ENCODE peak calls at places on chromosomes 13 and 19, in ten cellular contexts. M, C, S, B, O, K, T, F, V and Y are unnamed samples.

GRCh38 chr13:107866666-107867623 is 348.4 kb downstream of the LIG4 start:
- DNase-seq in M (no peak), C (peak; percentile 61), S (no peak), B (no peak), O (peak; percentile 58), K (no peak), T (no peak), F (peak; percentile 3), V (no peak), Y (peak; percentile 67)

GRCh38 chr19:44570984-44571684 is 41.7 kb upstream of the CEACAM20 start:
- DNase-seq in M (no peak), C (peak; percentile 63), S (peak; percentile 36), B (no peak), O (peak; percentile 90), K (peak; percentile 86), T (no peak), F (no peak), V (no peak), Y (peak; percentile 88)

GRCh38 chr13:93116809-93117208 is 109.8 kb upstream of the GPC6 start:
- DNase-seq in M (no peak), C (no peak), S (no peak), B (no peak), O (no peak), K (no peak), T (no peak), F (no peak), V (no peak), Y (peak; percentile 9)

GRCh38 chr13:113936566-113936965 is 37.3 kb downstream of the C13orf46 start:
- DNase-seq in M (no peak), C (no peak), S (no peak), B (peak; percentile 32), O (no peak), K (no peak), T (no peak), F (no peak), V (peak; percentile 20), Y (no peak)

GRCh38 chr13:77000475-77000874 is 8.6 kb downstream of the CLN5 start:
- DNase-seq in M (no peak), C (no peak), S (no peak), B (no peak), O (peak; percentile 72), K (no peak), T (no peak), F (no peak), V (no peak), Y (peak; percentile 29)

GRCh38 chr19:49513746-49514118 is 1.3 kb downstream of the FCGRT start:
- DNase-seq in M (no peak), C (no peak), S (no peak), B (no peak), O (no peak), K (no peak), T (no peak), F (no peak), V (no peak), Y (no peak)

GRCh38 chr13:100330662-100331061 is 241.8 kb downstream of the PCCA start:
- DNase-seq in M (no peak), C (peak; percentile 30), S (no peak), B (no peak), O (peak; percentile 6), K (no peak), T (no peak), F (no peak), V (no peak), Y (no peak)

GRCh38 chr13:51919531-51919930 is 57.8 kb downstream of the CCDC70 start:
- DNase-seq in M (no peak), C (no peak), S (no peak), B (no peak), O (no peak), K (no peak), T (no peak), F (no peak), V (no peak), Y (no peak)

GRCh38 chr19:15781659-15782058 is 5.8 kb upstream of the OR10H5 start:
- DNase-seq in M (no peak), C (no peak), S (no peak), B (no peak), O (no peak), K (no peak), T (no peak), F (no peak), V (no peak), Y (no peak)

GRCh38 chr13:77345150-77345780 is 18.4 kb upstream of the MYCBP2 start:
- DNase-seq in M (no peak), C (no peak), S (no peak), B (no peak), O (no peak), K (no peak), T (no peak), F (no peak), V (no peak), Y (no peak)

GRCh38 chr13:98827449-98827848 is 75.0 kb upstream of the SLC15A1 start:
- DNase-seq in M (no peak), C (no peak), S (no peak), B (no peak), O (no peak), K (no peak), T (no peak), F (no peak), V (no peak), Y (no peak)

GRCh38 chr19:13181747-13182388 is 31.7 kb downstream of the IER2 start:
- DNase-seq in M (peak; percentile 83), C (peak; percentile 76), S (peak; percentile 69), B (peak; percentile 80), O (peak; percentile 85), K (no peak), T (peak; percentile 90), F (peak; percentile 77), V (no peak), Y (peak; percentile 57)

GRCh38 chr19:40251244-40251643 is 24.8 kb upstream of the CCNP start:
- DNase-seq in M (no peak), C (no peak), S (no peak), B (no peak), O (no peak), K (no peak), T (no peak), F (no peak), V (no peak), Y (no peak)

GRCh38 chr19:41547569-41547968 is 28.4 kb upstream of the CEACAM21 start:
- DNase-seq in M (no peak), C (no peak), S (no peak), B (no peak), O (no peak), K (no peak), T (no peak), F (no peak), V (no peak), Y (no peak)

GRCh38 chr13:110305949-110306339 is 1.0 kb downstream of the COL4A1 start:
- DNase-seq in M (peak; percentile 60), C (peak; percentile 35), S (no peak), B (no peak), O (peak; percentile 47), K (no peak), T (peak; percentile 68), F (no peak), V (no peak), Y (peak; percentile 33)

DNA sequence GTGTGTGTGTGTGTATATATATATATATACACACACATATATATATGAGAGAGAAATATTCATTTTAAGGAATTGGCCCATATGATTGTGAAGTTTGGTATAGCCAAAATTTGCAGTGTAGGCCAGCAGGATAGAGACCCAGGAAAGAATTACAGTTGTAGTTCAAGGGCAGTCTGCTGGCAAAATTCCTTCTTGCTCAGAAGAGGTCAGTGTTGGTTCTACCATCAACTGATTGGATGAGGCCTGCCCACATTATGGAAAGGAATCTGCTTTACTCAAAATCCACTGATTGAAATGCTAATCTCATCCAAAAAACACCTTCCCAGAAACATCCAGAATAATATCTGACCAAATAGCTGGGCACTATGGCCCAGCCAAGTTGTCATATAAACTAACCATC is 24.0 kb downstream of the RNF6 start:
- DNase-seq in M (no peak), C (no peak), S (no peak), B (no peak), O (no peak), K (no peak), T (no peak), F (no peak), V (no peak), Y (no peak)
- H3K4me1 ChIP-seq in M (no peaks in the 10 kb centered on the region), C (peaks cover 2% of the 10 kb centered on the region), S (no peaks in the 10 kb centered on the region), B (peaks cover 15% of the 10 kb centered on the region), O (no peaks in the 10 kb centered on the region), K (no peaks in the 10 kb centered on the region), T (no peaks in the 10 kb centered on the region), F (peaks cover 12% of the 10 kb centered on the region), V (no peaks in the 10 kb centered on the region), Y (no peaks in the 10 kb centered on the region)

DNA sequence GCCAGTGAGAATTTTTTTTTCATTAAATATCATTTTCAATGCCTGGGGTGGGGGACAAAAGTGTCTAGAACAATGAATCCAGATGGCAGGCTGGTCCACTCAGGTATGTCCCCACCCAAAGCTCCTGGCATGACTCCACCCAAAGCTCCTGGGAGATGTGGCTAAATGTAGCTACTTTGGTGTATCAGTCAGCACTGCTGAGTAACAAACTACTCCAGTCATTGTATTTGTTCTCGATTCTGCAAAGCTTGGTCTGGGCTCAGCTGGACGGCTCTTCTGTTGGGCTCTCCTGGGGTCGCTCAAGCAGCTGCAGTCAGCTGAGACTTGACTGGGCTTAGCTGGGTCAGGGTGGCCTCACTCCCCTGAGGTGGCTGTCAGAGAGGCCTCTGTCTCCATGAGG is 48.5 kb downstream of the CELF5 start:
- DNase-seq in M (no peak), C (no peak), S (no peak), B (no peak), O (no peak), K (no peak), T (no peak), F (no peak), V (no peak), Y (no peak)
- H3K9me3 ChIP-seq in M (no peaks in the 10 kb centered on the region), C (no peaks in the 10 kb centered on the region), S (peaks cover 8% of the 10 kb centered on the region), B (peaks cover 6% of the 10 kb centered on the region), O (no peaks in the 10 kb centered on the region), K (no peaks in the 10 kb centered on the region), T (peaks cover 6% of the 10 kb centered on the region), F (peaks cover 12% of the 10 kb centered on the region), V (no peaks in the 10 kb centered on the region), Y (no peaks in the 10 kb centered on the region)

DNA sequence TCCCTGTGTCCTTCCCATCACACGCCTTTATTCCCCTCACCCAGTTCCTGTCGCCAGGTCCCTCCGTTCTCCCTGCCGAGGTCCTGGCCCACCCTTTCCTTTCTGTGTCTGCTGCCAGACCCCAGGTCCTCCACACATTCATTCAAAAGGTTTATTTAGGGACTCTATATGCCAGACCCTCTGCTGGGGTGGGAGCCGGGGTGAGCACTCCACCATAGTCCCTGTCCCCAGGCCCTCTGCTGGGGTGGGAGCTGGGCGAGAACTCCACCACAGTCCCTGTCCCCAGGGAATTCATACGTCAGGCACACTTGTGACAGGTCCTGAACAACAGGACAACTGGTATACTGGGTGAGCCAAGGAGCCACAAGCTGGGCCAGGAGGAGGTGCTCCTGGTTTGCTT is 34.4 kb upstream of the TUBGCP3 start:
- DNase-seq in M (no peak), C (no peak), S (no peak), B (no peak), O (no peak), K (no peak), T (no peak), F (no peak), V (no peak), Y (no peak)
- H3K27ac ChIP-seq in M (no peak overlapping the region), C (no peak overlapping the region), S (no peak overlapping the region), B (no peak overlapping the region), O (no peak overlapping the region), K (no peak overlapping the region), T (no peak overlapping the region), F (no peak overlapping the region), V (no peak overlapping the region), Y (no peak overlapping the region)

DNA sequence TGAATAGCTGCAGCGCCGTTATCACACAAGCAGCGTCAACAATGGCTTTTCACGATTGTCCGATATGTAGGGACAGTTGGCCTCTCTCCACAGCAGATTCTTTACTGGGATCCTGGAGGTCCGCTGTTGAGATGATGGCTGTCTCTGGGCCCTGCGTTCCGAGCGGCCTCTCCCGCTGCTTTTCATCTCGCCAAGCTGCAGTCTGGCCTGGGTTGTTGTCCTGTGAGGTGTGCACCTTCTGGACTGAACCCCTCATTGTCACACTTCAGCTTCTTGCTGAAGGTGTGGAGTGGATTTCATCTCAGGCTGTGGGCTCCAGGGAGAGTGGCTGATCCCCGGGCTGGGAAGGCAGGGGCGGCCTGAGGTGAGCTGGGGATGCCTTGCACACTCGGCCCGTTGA is 9.6 kb downstream of the UPF1 start:
- DNase-seq in M (no peak), C (no peak), S (no peak), B (peak; percentile 52), O (no peak), K (no peak), T (no peak), F (no peak), V (no peak), Y (no peak)
- H3K4me1 ChIP-seq in M (peaks cover 57% of the 10 kb centered on the region), C (peaks cover 12% of the 10 kb centered on the region), S (peaks cover 25% of the 10 kb centered on the region), B (peaks cover 72% of the 10 kb centered on the region), O (peaks cover 15% of the 10 kb centered on the region), K (peaks cover 13% of the 10 kb centered on the region), T (peaks cover 50% of the 10 kb centered on the region), F (peaks cover 91% of the 10 kb centered on the region), V (no peaks in the 10 kb centered on the region), Y (peaks cover 6% of the 10 kb centered on the region)